ENCODE peak calls at places on chromosome 9, in five cellular contexts. A, M, Q, S and Z are unnamed samples.

GRCh38 chr9:4666042-4666699 is at the start of gene SPATA6L:
- DNase-seq in A (peak), M (peak), Q (peak), S (peak), Z (peak)

GRCh38 chr9:130419521-130420035 is 25.2 kb upstream of the ASS1 start:
- DNase-seq in A (no peak), M (no peak), Q (no peak), S (no peak), Z (no peak)

GRCh38 chr9:33329117-33329563 is 38.8 kb downstream of the NFX1 start:
- DNase-seq in A (peak), M (no peak), Q (no peak), S (no peak), Z (no peak)

GRCh38 chr9:1604942-1605560 is 410.1 kb upstream of the SMARCA2 start:
- DNase-seq in A (peak), M (peak), Q (peak), S (no peak), Z (peak)

GRCh38 chr9:33750307-33750838 is 45.0 kb upstream of the PRSS3 start:
- DNase-seq in A (peak), M (no peak), Q (no peak), S (no peak), Z (no peak)

GRCh38 chr9:120730661-120731514 is 16.6 kb upstream of the MEGF9 start:
- DNase-seq in A (peak), M (no peak), Q (no peak), S (no peak), Z (no peak)

GRCh38 chr9:77977210-77977611 is 54.4 kb downstream of the GNAQ start:
- DNase-seq in A (peak), M (peak), Q (peak), S (peak), Z (peak)

GRCh38 chr9:23851024-23851629 is 25.1 kb upstream of the ELAVL2 start:
- DNase-seq in A (no peak), M (no peak), Q (no peak), S (no peak), Z (no peak)

GRCh38 chr9:92669527-92669889 is 423 bp downstream of the IPPK start:
- DNase-seq in A (no peak), M (no peak), Q (peak), S (peak), Z (no peak)

GRCh38 chr9:129725841-129726251 is 27.0 kb downstream of the PTGES start:
- DNase-seq in A (peak), M (no peak), Q (peak), S (no peak), Z (no peak)

GRCh38 chr9:126299706-126300276 is 26.8 kb upstream of the MVB12B start:
- DNase-seq in A (no peak), M (no peak), Q (peak), S (no peak), Z (no peak)

GRCh38 chr9:88041447-88041846 is 67.1 kb upstream of the CDK20 start:
- DNase-seq in A (peak), M (peak), Q (peak), S (no peak), Z (no peak)

GRCh38 chr9:746661-747434 is 94.6 kb upstream of the DMRT1 start:
- DNase-seq in A (no peak), M (no peak), Q (no peak), S (no peak), Z (no peak)

GRCh38 chr9:95508968-95509850 is 7.6 kb downstream of the PTCH1 start:
- DNase-seq in A (peak), M (peak), Q (peak), S (peak), Z (peak)

GRCh38 chr9:16191691-16192402 is 639.0 kb downstream of the CCDC171 start:
- DNase-seq in A (peak), M (peak), Q (peak), S (no peak), Z (peak)

GRCh38 chr9:78666818-78667429 is 370.0 kb downstream of the PSAT1 start:
- DNase-seq in A (peak), M (no peak), Q (no peak), S (no peak), Z (no peak)

GRCh38 chr9:125455132-125455531 is 193.5 kb downstream of the GAPVD1 start:
- DNase-seq in A (no peak), M (no peak), Q (no peak), S (no peak), Z (no peak)

GRCh38 chr9:96020822-96021615 is 145.5 kb downstream of the ERCC6L2 start:
- DNase-seq in A (peak), M (no peak), Q (peak), S (no peak), Z (peak)

GRCh38 chr9:21656776-21657637 is 145.4 kb upstream of the MTAP start:
- DNase-seq in A (peak), M (no peak), Q (no peak), S (no peak), Z (no peak)

GRCh38 chr9:136950656-136951030 is 1.4 kb upstream of the LCN12 start:
- DNase-seq in A (peak), M (no peak), Q (no peak), S (no peak), Z (no peak)

GRCh38 chr9:126805546-126806262 is 864 bp downstream of the ZBTB43 start:
- DNase-seq in A (peak), M (peak), Q (peak), S (peak), Z (peak)

GRCh38 chr9:26637101-26637500 is 255.5 kb downstream of the CAAP1 start:
- DNase-seq in A (no peak), M (no peak), Q (no peak), S (no peak), Z (no peak)

GRCh38 chr9:98280574-98280973 is 25.1 kb upstream of the TBC1D2 start:
- DNase-seq in A (no peak), M (no peak), Q (peak), S (no peak), Z (no peak)